ENCODE peak calls at places on chromosomes 2 and 18, in eight cellular contexts. W, I, R, K, N, A, Z and Q are unnamed samples.

GRCh38 chr2:168224346-168224745 is 23.0 kb downstream of the STK39 start:
- DNase-seq in A (no peak), Z (no peak), N (no peak), I (no peak), K (no peak), W (no peak), R (no peak), Q (no peak)

GRCh38 chr2:24815171-24815570 is 21.9 kb downstream of the CENPO start:
- DNase-seq in A (no peak), I (no peak), K (no peak), R (no peak), W (no peak), Z (no peak), N (no peak), Q (no peak)

GRCh38 chr2:172113617-172114016 is 10.9 kb upstream of the DLX2 start:
- DNase-seq in I (peak; percentile 42), Z (peak; percentile 39), A (peak; percentile 73), K (no peak), W (peak; percentile 79), R (peak; percentile 71), N (peak; percentile 79), Q (no peak)

GRCh38 chr2:188381614-188382013 is 89.9 kb downstream of the GULP1 start:
- DNase-seq in Z (no peak), I (peak; percentile 72), R (peak; percentile 6), N (peak; percentile 83), A (no peak), W (no peak), K (no peak), Q (no peak)

GRCh38 chr18:12597775-12598174 is 60.1 kb downstream of the SPIRE1 start:
- DNase-seq in I (peak; percentile 79), K (no peak), A (no peak), R (peak; percentile 94), N (peak; percentile 95), Z (no peak), W (no peak), Q (peak; percentile 69)

GRCh38 chr2:151083864-151084263 is 177.8 kb downstream of the RBM43 start:
- DNase-seq in K (no peak), Z (no peak), W (peak; percentile 55), N (no peak), A (no peak), R (no peak), I (no peak), Q (no peak)

GRCh38 chr2:238772635-238773297 is 75.1 kb upstream of the TWIST2 start:
- DNase-seq in I (no peak), W (no peak), N (no peak), K (no peak), Z (no peak), R (no peak), A (no peak), Q (no peak)

GRCh38 chr2:24793752-24794477 is 690 bp downstream of the CENPO start:
- DNase-seq in Z (peak; percentile 22), R (no peak), K (no peak), A (peak; percentile 41), N (no peak), I (peak; percentile 46), W (peak; percentile 55), Q (no peak)

GRCh38 chr2:219142329-219142728 is 18.3 kb downstream of the NHEJ1 start:
- DNase-seq in A (no peak), N (peak; percentile 26), Z (no peak), I (peak; percentile 88), R (peak; percentile 97), K (peak; percentile 82), W (no peak), Q (no peak)

GRCh38 chr18:52136532-52136931 is 203.5 kb upstream of the DCC start:
- DNase-seq in I (no peak), N (no peak), Z (no peak), A (no peak), W (no peak), R (no peak), K (no peak), Q (no peak)

GRCh38 chr2:73716518-73717250 is 20.5 kb downstream of the TPRKB start:
- DNase-seq in W (no peak), K (no peak), I (no peak), N (peak; percentile 38), A (no peak), R (peak; percentile 17), Z (peak; percentile 53), Q (peak; percentile 7)

GRCh38 chr2:37629529-37629928 is 41.9 kb downstream of the CDC42EP3 start:
- DNase-seq in Z (peak; percentile 72), K (no peak), R (peak; percentile 70), N (peak; percentile 55), I (no peak), A (no peak), W (no peak), Q (no peak)

GRCh38 chr2:39568561-39569006 is 97.1 kb upstream of the TMEM178A start:
- DNase-seq in K (no peak), W (peak; percentile 90), A (no peak), Z (no peak), R (peak; percentile 82), N (peak; percentile 87), I (peak; percentile 84), Q (no peak)

GRCh38 chr18:46009158-46009866 is 42.2 kb upstream of the EPG5 start:
- DNase-seq in Z (no peak), K (no peak), W (no peak), N (no peak), R (no peak), I (no peak), A (peak; percentile 78), Q (no peak)

GRCh38 chr2:231152800-231153557 is 28.1 kb upstream of the HTR2B start:
- DNase-seq in Z (no peak), I (peak; percentile 52), R (peak; percentile 91), K (no peak), N (peak; percentile 81), A (no peak), W (no peak), Q (no peak)

GRCh38 chr18:26091047-26091630 is 726 bp upstream of the SS18 start:
- DNase-seq in N (no peak), I (no peak), R (no peak), A (no peak), K (peak; percentile 81), Z (peak; percentile 89), W (no peak), Q (no peak)

GRCh38 chr18:48085781-48086487 is 155.5 kb upstream of the SMAD2 start:
- DNase-seq in N (no peak), A (no peak), K (no peak), Z (no peak), I (no peak), W (no peak), R (no peak), Q (no peak)

GRCh38 chr2:191678437-191679110 is 638 bp downstream of the NABP1 start:
- DNase-seq in K (peak; percentile 80), Z (peak; percentile 80), A (peak; percentile 73), N (no peak), I (no peak), W (peak; percentile 41), R (no peak), Q (peak; percentile 74)

GRCh38 chr2:146203232-146203631 is 1641.6 kb upstream of the ACVR2A start:
- DNase-seq in K (no peak), R (no peak), A (no peak), N (no peak), W (no peak), I (no peak), Z (no peak), Q (no peak)

GRCh38 chr2:118589726-118590125 is 257.7 kb downstream of the EN1 start:
- DNase-seq in W (no peak), Z (no peak), I (no peak), R (no peak), N (no peak), K (no peak), A (no peak), Q (no peak)
- TF ChIP-seq CTCF in W (no peak), Z (no peak), I (no peak), R (no peak), N (no peak), K (no peak), A (no peak), Q (no peak)

GRCh38 chr2:196166876-196167275 is 4.5 kb downstream of the STK17B start:
- DNase-seq in W (no peak), A (peak; percentile 74), Z (peak; percentile 64), K (no peak), I (peak; percentile 92), R (peak; percentile 65), N (peak; percentile 92), Q (no peak)
- H3K4me3 ChIP-seq in W (no peak overlapping the region), A (peak overlapping the region; percentile 74), Z (peak overlapping the region; percentile 97), K (no peak overlapping the region), I (no peak overlapping the region), R (no peak overlapping the region), N (peak overlapping the region; percentile 6), Q (no peak overlapping the region)

GRCh38 chr2:240810199-240810598 is 9.8 kb downstream of the KIF1A start:
- DNase-seq in R (no peak), W (no peak), I (no peak), K (no peak), A (no peak), N (peak; percentile 5), Z (no peak), Q (no peak)
- TF ChIP-seq CTCF in R (peak; percentile 20), W (peak; percentile 43), I (no peak), K (no peak), A (peak; percentile 17), N (peak; percentile 32), Z (no peak), Q (no peak)

DNA sequence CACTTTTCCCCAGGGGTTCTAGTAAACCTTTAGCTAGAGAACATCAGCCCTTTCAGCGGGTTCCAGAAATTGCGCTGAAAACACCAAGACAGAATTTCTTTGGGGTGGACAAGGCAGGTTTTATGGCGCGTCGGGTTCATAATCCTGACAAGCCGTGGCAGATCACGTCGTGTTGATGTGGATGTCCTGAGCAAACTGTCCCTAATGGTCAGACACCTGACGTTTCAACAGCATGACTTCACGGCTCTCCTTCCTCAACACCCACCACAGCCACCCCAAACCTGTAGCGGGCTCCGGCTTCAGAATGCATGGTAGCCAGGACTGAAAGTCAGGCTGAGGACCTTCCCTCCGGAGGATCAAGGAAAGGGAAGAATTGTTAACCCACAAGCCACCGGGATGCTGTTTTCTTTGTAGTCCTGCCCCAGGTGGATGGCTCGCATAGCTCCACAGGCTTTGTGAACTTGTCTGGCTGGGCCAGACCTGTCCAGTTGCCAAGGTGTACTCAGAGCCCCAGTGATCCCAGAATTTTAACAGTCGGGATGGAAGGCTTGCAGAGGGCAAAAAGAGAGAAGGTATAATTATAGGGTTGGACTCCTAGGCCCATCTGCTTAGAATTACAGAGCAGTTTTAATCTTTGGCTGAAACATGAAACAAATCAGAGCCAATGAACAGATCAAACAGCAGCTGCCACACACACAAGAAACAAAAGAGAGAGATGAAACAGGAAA is 1.5 kb downstream of the APCDD1 start:
- DNase-seq in W (no peak), I (no peak), A (no peak), R (no peak), Z (no peak), K (no peak), N (no peak), Q (no peak)
- H3K4me3 ChIP-seq in W (peak overlapping the region; percentile 73), I (peak overlapping the region; percentile 31), A (no peak overlapping the region), R (peak overlapping the region; percentile 58), Z (no peak overlapping the region), K (peak overlapping the region; percentile 69), N (no peak overlapping the region), Q (peak overlapping the region; percentile 55)

GRCh38 chr2:235669983-235670962 is 176.4 kb downstream of the AGAP1 start:
- DNase-seq in A (no peak), K (peak; percentile 75), N (peak; percentile 87), R (peak; percentile 77), Z (no peak), W (peak; percentile 62), I (peak; percentile 66), Q (no peak)
- TF ChIP-seq CTCF in A (no peak), K (peak; percentile 47), N (peak; percentile 55), R (peak; percentile 48), Z (no peak), W (peak; percentile 43), I (peak; percentile 57), Q (peak; percentile 7)

GRCh38 chr2:156321243-156321904 is 11.1 kb downstream of the NR4A2 start:
- DNase-seq in A (no peak), Z (no peak), N (no peak), K (no peak), W (peak; percentile 34), I (no peak), R (no peak), Q (no peak)
- H3K4me3 ChIP-seq in A (no peak overlapping the region), Z (no peak overlapping the region), N (peak overlapping the region; percentile 8), K (peak overlapping the region; percentile 54), W (peak overlapping the region; percentile 11), I (no peak overlapping the region), R (peak overlapping the region; percentile 59), Q (peak overlapping the region; percentile 40)